ENCODE peak calls at places on chromosome 15, in nine cellular contexts. Y is uterus; J is HFF-Myc; Z is mucosa of descending colon; N is AG04450; C is CD8-positive, alpha-beta T cell; M is spleen; A is GM23338; E is lower lobe of right lung. S is an unnamed sample.

GRCh38 chr15:77611767-77612166 is 20.9 kb downstream of the LINGO1 start:
- DNase-seq in Y (no peak), J (no peak), Z (peak), N (no peak), C (no peak), M (no peak), A (no peak), E (no peak), S (peak)

GRCh38 chr15:62464705-62465104 is 299.6 kb upstream of the C2CD4B start:
- DNase-seq in Y (no peak), J (no peak), Z (no peak), N (no peak), C (no peak), M (no peak), A (peak), E (no peak), S (no peak)

GRCh38 chr15:48592929-48593328 is 52.6 kb downstream of the FBN1 start:
- DNase-seq in Y (no peak), J (no peak), Z (no peak), N (no peak), C (no peak), M (no peak), A (no peak), E (no peak), S (no peak)

GRCh38 chr15:60982249-60982932 is 246.7 kb downstream of the RORA start:
- DNase-seq in Y (no peak), J (no peak), Z (no peak), N (no peak), C (no peak), M (no peak), A (no peak), E (no peak), S (no peak)

GRCh38 chr15:71526061-71526460 is 284.3 kb upstream of the NR2E3 start:
- DNase-seq in Y (no peak), J (no peak), Z (no peak), N (peak), C (no peak), M (no peak), A (peak), E (no peak), S (no peak)

GRCh38 chr15:31377030-31377429 is 50.4 kb downstream of the KLF13 start:
- DNase-seq in Y (no peak), J (no peak), Z (peak), N (no peak), C (no peak), M (peak), A (peak), E (peak), S (no peak)

GRCh38 chr15:67573194-67573593 is 30.7 kb downstream of the MAP2K5 start:
- DNase-seq in Y (no peak), J (no peak), Z (no peak), N (no peak), C (no peak), M (no peak), A (no peak), E (no peak), S (no peak)

GRCh38 chr15:101702077-101702476 is 22.2 kb downstream of the TARS3 start:
- DNase-seq in Y (no peak), J (no peak), Z (no peak), N (no peak), C (no peak), M (no peak), A (no peak), E (no peak), S (no peak)

GRCh38 chr15:70762469-70763119 is 764 bp downstream of the UACA start:
- DNase-seq in Y (peak), J (no peak), Z (peak), N (no peak), C (peak), M (peak), A (peak), E (peak), S (peak)

GRCh38 chr15:42413914-42414313 is 54.6 kb downstream of the CAPN3 start:
- DNase-seq in Y (no peak), J (no peak), Z (no peak), N (no peak), C (no peak), M (no peak), A (no peak), E (no peak), S (no peak)

GRCh38 chr15:90318591-90318990 is 33.5 kb upstream of the ZNF774 start:
- DNase-seq in Y (no peak), J (no peak), Z (no peak), N (no peak), C (no peak), M (no peak), A (no peak), E (no peak), S (no peak)

DNA sequence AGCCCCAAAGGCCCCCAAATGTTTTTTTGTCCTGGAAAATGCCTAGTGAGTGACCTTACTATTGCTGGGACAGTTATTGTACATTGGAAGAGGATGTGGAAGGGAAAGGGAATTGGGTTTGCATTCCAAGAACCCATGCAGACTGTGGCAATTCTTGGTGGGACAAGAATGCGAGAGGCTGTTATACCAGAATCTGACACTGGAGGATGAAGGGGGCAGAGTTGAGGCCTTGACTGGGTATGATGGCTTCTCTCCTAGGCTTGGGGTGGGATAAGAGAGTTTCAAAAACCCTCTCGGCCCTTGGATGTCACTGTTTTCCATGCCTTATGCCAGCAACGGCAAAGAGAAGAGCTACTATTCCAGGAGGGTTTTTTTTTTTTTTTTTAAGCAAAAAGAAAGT is 25.3 kb downstream of the IL16 start:
- DNase-seq in Y (no peak), J (no peak), Z (no peak), N (no peak), C (no peak), M (no peak), A (peak), E (no peak), S (no peak)
- TF ChIP-seq CTCF in Y (no peak), J (no peak), Z (no peak), N (no peak), C (no peak), M (no peak), A (peak), E (no peak), S (no peak)

GRCh38 chr15:36161108-36161507 is 418.3 kb upstream of the CDIN1 start:
- DNase-seq in Y (no peak), J (no peak), Z (no peak), N (no peak), C (no peak), M (no peak), A (no peak), E (no peak), S (no peak)

GRCh38 chr15:36156855-36157521 is 422.4 kb upstream of the CDIN1 start:
- DNase-seq in Y (peak), J (no peak), Z (peak), N (no peak), C (no peak), M (no peak), A (no peak), E (no peak), S (no peak)

DNA sequence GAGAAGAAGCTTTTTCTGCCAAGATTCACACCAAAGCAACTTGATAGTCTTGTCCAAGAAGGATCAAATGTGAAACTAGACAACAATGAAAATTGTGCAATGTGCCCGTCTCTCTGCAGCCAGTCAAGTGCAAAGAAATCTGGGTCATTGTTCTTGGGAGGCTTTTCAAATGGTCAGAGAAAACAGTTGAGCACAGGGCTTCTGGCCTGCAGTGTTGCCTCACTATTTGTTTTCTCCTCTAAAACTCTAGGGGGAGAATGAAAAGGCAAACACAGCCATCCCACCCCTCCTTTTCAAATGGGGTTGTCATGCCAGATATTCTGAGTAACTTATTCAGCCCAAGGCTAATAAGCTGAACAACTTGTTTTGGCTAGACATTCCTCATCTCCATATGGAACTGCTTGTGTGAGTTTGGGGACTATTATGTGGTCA is 417.6 kb upstream of the CDIN1 start:
- DNase-seq in Y (no peak), J (peak), Z (no peak), N (no peak), C (no peak), M (no peak), A (peak), E (no peak), S (peak)
- TF ChIP-seq CTCF in Y (no peak), J (no peak), Z (no peak), N (no peak), C (no peak), M (no peak), A (no peak), E (no peak), S (no peak)

GRCh38 chr15:88877415-88877814 is 17.9 kb downstream of the HAPLN3 start:
- DNase-seq in Y (no peak), J (no peak), Z (no peak), N (no peak), C (no peak), M (no peak), A (no peak), E (no peak), S (no peak)

GRCh38 chr15:88878720-88879184 is 16.6 kb downstream of the HAPLN3 start:
- DNase-seq in Y (no peak), J (peak), Z (no peak), N (no peak), C (peak), M (no peak), A (peak), E (no peak), S (peak)

GRCh38 chr15:88874275-88874674 is 21.1 kb downstream of the HAPLN3 start:
- DNase-seq in Y (no peak), J (no peak), Z (no peak), N (no peak), C (no peak), M (no peak), A (no peak), E (no peak), S (no peak)

GRCh38 chr15:88880944-88881740 is 14.2 kb downstream of the HAPLN3 start:
- DNase-seq in Y (no peak), J (no peak), Z (no peak), N (no peak), C (no peak), M (no peak), A (no peak), E (no peak), S (no peak)

DNA sequence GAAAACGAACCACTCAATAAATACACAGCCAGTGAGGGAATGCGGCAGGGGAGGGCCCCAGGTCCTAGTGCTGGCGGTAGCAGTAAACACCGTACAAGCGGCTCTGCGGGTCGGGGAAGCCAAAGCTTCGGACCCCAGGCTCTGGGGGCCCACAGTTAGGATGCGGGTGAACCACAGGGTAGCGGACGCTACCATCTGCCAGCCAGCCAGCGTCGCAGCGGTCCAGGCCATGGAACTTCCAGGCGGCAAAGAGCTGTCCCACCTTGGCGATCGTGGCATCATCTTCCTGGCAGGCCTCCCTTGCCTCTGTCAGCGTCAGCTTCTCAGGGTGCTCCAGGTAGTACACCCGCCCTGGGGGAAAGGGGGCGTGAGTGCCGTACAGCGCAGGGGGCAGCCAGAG is 17.4 kb downstream of the HAPLN3 start:
- DNase-seq in Y (no peak), J (no peak), Z (no peak), N (no peak), C (no peak), M (no peak), A (no peak), E (no peak), S (no peak)
- TF ChIP-seq CTCF in Y (no peak), J (no peak), Z (no peak), N (no peak), C (no peak), M (no peak), A (no peak), E (no peak), S (no peak)

DNA sequence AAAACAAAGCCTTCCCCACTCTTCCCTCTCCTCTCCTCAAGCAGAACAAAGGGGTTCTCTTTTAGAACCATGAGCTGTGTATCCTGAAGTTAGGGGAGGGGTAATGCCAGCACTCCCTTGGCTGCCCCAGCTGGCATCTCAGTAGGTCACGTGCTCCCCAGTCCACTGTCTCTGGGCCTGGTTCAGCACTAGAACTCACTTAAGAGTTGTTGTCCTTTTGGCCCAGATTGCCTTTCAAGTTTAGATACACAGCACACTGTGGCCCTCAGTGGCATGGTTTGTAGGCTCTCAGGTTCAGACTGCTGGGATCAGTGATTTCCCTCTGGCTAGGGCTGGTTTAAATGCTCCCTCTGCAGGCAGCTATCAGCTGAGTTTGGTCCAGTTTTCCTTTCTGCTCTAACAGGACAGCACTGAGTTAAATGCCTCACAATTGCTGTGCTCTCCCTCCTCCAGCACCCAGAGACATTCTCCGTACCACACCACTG is 188.4 kb upstream of the ST8SIA2 start:
- DNase-seq in Y (no peak), J (no peak), Z (no peak), N (no peak), C (no peak), M (no peak), A (peak), E (no peak), S (no peak)
- TF ChIP-seq CTCF in Y (no peak), J (no peak), Z (no peak), N (no peak), C (no peak), M (no peak), A (peak), E (no peak), S (no peak)

GRCh38 chr15:52568569-52569243 is at the start of gene ARPP19:
- DNase-seq in Y (peak), J (peak), Z (peak), N (peak), C (peak), M (peak), A (peak), E (peak), S (peak)
- TF ChIP-seq CTCF in Y (no peak), J (no peak), Z (no peak), N (no peak), C (no peak), M (no peak), A (peak), E (no peak), S (peak)

DNA sequence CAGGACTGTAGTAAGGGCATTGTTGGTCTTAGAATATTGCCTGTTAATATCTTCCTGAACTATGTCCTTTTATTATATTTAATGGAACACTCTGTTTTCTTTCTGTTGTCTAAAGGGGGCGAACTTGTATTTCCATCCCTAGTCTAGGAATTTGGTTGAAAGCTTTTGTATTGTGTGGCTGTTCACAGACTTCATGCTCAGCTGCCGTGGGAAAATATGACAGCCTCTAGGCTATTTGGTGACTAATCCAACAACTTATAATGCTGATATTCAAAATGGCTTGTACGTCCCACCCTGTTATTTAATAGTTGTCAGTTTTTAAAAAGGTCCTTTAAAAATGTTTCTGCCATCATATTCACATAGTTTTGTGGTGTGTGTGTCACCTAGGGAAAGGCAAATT is 202.6 kb downstream of the KLHL25 start:
- DNase-seq in Y (no peak), J (peak), Z (no peak), N (no peak), C (no peak), M (no peak), A (peak), E (no peak), S (no peak)
- TF ChIP-seq CTCF in Y (peak), J (no peak), Z (no peak), N (peak), C (no peak), M (no peak), A (peak), E (no peak), S (no peak)

S was measured in body of pancreas.